ENCODE peak calls at places on chromosomes 11 and 22, in nine cellular contexts. M, O, G, L, T, C, X, F and Z are unnamed samples.

GRCh38 chr11:88484873-88485621 is 147.5 kb upstream of the CTSC start:
- DNase-seq in M (no peak), O (peak; percentile 61), G (no peak), L (no peak), T (peak; percentile 60), C (no peak), X (peak; percentile 4), F (no peak), Z (peak; percentile 20)

GRCh38 chr11:102269927-102270326 is 47.4 kb upstream of the BIRC3 start:
- DNase-seq in M (no peak), O (peak; percentile 24), G (no peak), L (no peak), T (peak; percentile 98), C (no peak), X (no peak), F (peak; percentile 55), Z (peak; percentile 24)

GRCh38 chr11:134110252-134110651 is 41.4 kb downstream of the JAM3 start:
- DNase-seq in M (no peak), O (no peak), G (no peak), L (no peak), T (no peak), C (no peak), X (no peak), F (no peak), Z (no peak)

GRCh38 chr22:35301370-35301874 is 1.7 kb downstream of the TOM1 start:
- DNase-seq in M (no peak), O (peak; percentile 83), G (no peak), L (no peak), T (peak; percentile 97), C (no peak), X (no peak), F (peak; percentile 45), Z (peak; percentile 93)

GRCh38 chr11:44865866-44866272 is 84.8 kb downstream of the TP53I11 start:
- DNase-seq in M (no peak), O (no peak), G (no peak), L (no peak), T (no peak), C (no peak), X (no peak), F (no peak), Z (no peak)

GRCh38 chr11:24155792-24156191 is 341.1 kb upstream of the LUZP2 start:
- DNase-seq in M (no peak), O (peak; percentile 2), G (no peak), L (no peak), T (no peak), C (no peak), X (no peak), F (no peak), Z (no peak)

GRCh38 chr22:39243443-39244072 is 1.2 kb downstream of the PDGFB start:
- DNase-seq in M (no peak), O (no peak), G (no peak), L (no peak), T (peak; percentile 52), C (peak; percentile 16), X (no peak), F (no peak), Z (no peak)

GRCh38 chr22:31345331-31346254 is 553 bp downstream of the PATZ1 start:
- DNase-seq in M (peak; percentile 61), O (peak; percentile 82), G (peak; percentile 87), L (peak; percentile 62), T (peak; percentile 86), C (peak; percentile 50), X (peak; percentile 78), F (peak; percentile 98), Z (peak; percentile 99)

GRCh38 chr11:7251836-7252682 is at the start of gene SYT9:
- DNase-seq in M (peak; percentile 38), O (peak; percentile 2), G (no peak), L (peak; percentile 62), T (peak; percentile 54), C (peak; percentile 26), X (no peak), F (peak; percentile 67), Z (peak; percentile 62)

GRCh38 chr11:71156301-71156700 is 96.1 kb downstream of the SHANK2 start:
- DNase-seq in M (no peak), O (no peak), G (no peak), L (no peak), T (no peak), C (no peak), X (no peak), F (no peak), Z (no peak)

GRCh38 chr22:24489011-24489410 is 6.1 kb upstream of the UPB1 start:
- DNase-seq in M (no peak), O (no peak), G (no peak), L (no peak), T (no peak), C (no peak), X (no peak), F (no peak), Z (no peak)

GRCh38 chr22:24060375-24060788 is 49.3 kb downstream of the CABIN1 start:
- DNase-seq in M (no peak), O (peak; percentile 76), G (no peak), L (no peak), T (peak; percentile 67), C (no peak), X (no peak), F (peak; percentile 92), Z (peak; percentile 92)

GRCh38 chr11:335779-336665 is 15.4 kb upstream of the IFITM3 start:
- DNase-seq in M (peak; percentile 28), O (no peak), G (no peak), L (no peak), T (no peak), C (no peak), X (no peak), F (no peak), Z (no peak)

GRCh38 chr11:46162700-46163099 is 41.4 kb upstream of the PHF21A start:
- DNase-seq in M (no peak), O (no peak), G (no peak), L (no peak), T (no peak), C (no peak), X (no peak), F (no peak), Z (no peak)

GRCh38 chr11:127493330-127493729 is 492.8 kb upstream of the KIRREL3 start:
- DNase-seq in M (no peak), O (peak; percentile 34), G (no peak), L (no peak), T (peak; percentile 22), C (peak; percentile 24), X (no peak), F (no peak), Z (peak; percentile 21)

GRCh38 chr11:120773501-120774031 is 250.3 kb upstream of the TBCEL start:
- DNase-seq in M (no peak), O (peak; percentile 41), G (no peak), L (no peak), T (peak; percentile 3), C (no peak), X (no peak), F (no peak), Z (peak; percentile 31)

GRCh38 chr11:106228996-106229395 is 151.5 kb downstream of the AASDHPPT start:
- DNase-seq in M (no peak), O (peak; percentile 29), G (no peak), L (no peak), T (no peak), C (no peak), X (no peak), F (no peak), Z (no peak)

GRCh38 chr11:125621995-125622394 is 3.0 kb upstream of the CHEK1 start:
- DNase-seq in M (no peak), O (peak; percentile 72), G (no peak), L (no peak), T (peak; percentile 60), C (no peak), X (no peak), F (peak; percentile 43), Z (peak; percentile 40)